ENCODE peak calls at places on chromosomes 12 and 14, in four cellular contexts. One of them, this sample, is unnamed.

GRCh38 chr12:26791328-26791791 is 41.6 kb downstream of the ITPR2 start:
- DNase-seq in mammary epithelial cell: no peak
- DNase-seq in endodermal cell: no peak
- DNase-seq in transverse colon: no peak
- DNase-seq in this sample: no peak

GRCh38 chr12:51620448-51620847 is 29.4 kb downstream of the SCN8A start:
- DNase-seq in mammary epithelial cell: no peak
- DNase-seq in endodermal cell: no peak
- DNase-seq in transverse colon: no peak
- DNase-seq in this sample: no peak

GRCh38 chr12:18634382-18634781 is 103.4 kb downstream of the PLCZ1 start:
- DNase-seq in mammary epithelial cell: no peak
- DNase-seq in endodermal cell: no peak
- DNase-seq in transverse colon: no peak
- DNase-seq in this sample: no peak

GRCh38 chr14:61713724-61714437 is 18.6 kb downstream of the HIF1A start:
- DNase-seq in mammary epithelial cell: no peak
- DNase-seq in endodermal cell: peak; percentile 68
- DNase-seq in transverse colon: no peak
- DNase-seq in this sample: no peak

GRCh38 chr12:66359300-66359699 is 57.0 kb downstream of the HELB start:
- DNase-seq in mammary epithelial cell: no peak
- DNase-seq in endodermal cell: no peak
- DNase-seq in transverse colon: no peak
- DNase-seq in this sample: no peak

GRCh38 chr12:123807670-123808069 is 45.6 kb downstream of the DNAH10 start:
- DNase-seq in mammary epithelial cell: no peak
- DNase-seq in endodermal cell: no peak
- DNase-seq in transverse colon: no peak
- DNase-seq in this sample: no peak

GRCh38 chr14:55688566-55688965 is 108.6 kb downstream of the KTN1 start:
- DNase-seq in mammary epithelial cell: no peak
- DNase-seq in endodermal cell: no peak
- DNase-seq in transverse colon: no peak
- DNase-seq in this sample: no peak

GRCh38 chr14:64196668-64197411 is 97.3 kb downstream of the ESR2 start:
- DNase-seq in mammary epithelial cell: no peak
- DNase-seq in endodermal cell: peak; percentile 90
- DNase-seq in transverse colon: no peak
- DNase-seq in this sample: no peak

GRCh38 chr14:54815531-54815930 is 87.1 kb downstream of the GCH1 start:
- DNase-seq in mammary epithelial cell: no peak
- DNase-seq in endodermal cell: no peak
- DNase-seq in transverse colon: no peak
- DNase-seq in this sample: no peak

GRCh38 chr12:103326190-103326589 is 169.6 kb downstream of the C12orf42 start:
- DNase-seq in mammary epithelial cell: peak; percentile 20
- DNase-seq in endodermal cell: peak; percentile 72
- DNase-seq in transverse colon: no peak
- DNase-seq in this sample: no peak

GRCh38 chr12:1590083-1590979 is 4.0 kb downstream of the FBXL14 start:
- DNase-seq in mammary epithelial cell: peak; percentile 19
- DNase-seq in endodermal cell: peak; percentile 90
- DNase-seq in transverse colon: peak; percentile 24
- DNase-seq in this sample: peak; percentile 13

GRCh38 chr12:53096761-53097160 is 706 bp upstream of the IGFBP6 start:
- DNase-seq in mammary epithelial cell: no peak
- DNase-seq in endodermal cell: peak; percentile 83
- DNase-seq in transverse colon: no peak
- DNase-seq in this sample: no peak

GRCh38 chr12:33044447-33044846 is 147.9 kb upstream of the PKP2 start:
- DNase-seq in mammary epithelial cell: peak; percentile 15
- DNase-seq in endodermal cell: no peak
- DNase-seq in transverse colon: no peak
- DNase-seq in this sample: no peak

GRCh38 chr12:62849398-62849797 is 85.6 kb downstream of the PPM1H start:
- DNase-seq in mammary epithelial cell: no peak
- DNase-seq in endodermal cell: no peak
- DNase-seq in transverse colon: no peak
- DNase-seq in this sample: no peak

GRCh38 chr12:120366341-120366705 is 2.6 kb downstream of the MSI1 start:
- DNase-seq in mammary epithelial cell: no peak
- DNase-seq in endodermal cell: peak; percentile 43
- DNase-seq in transverse colon: no peak
- DNase-seq in this sample: no peak

GRCh38 chr12:120366884-120367251 is 2.1 kb downstream of the MSI1 start:
- DNase-seq in mammary epithelial cell: no peak
- DNase-seq in endodermal cell: no peak
- DNase-seq in transverse colon: no peak
- DNase-seq in this sample: no peak

GRCh38 chr12:120368789-120369475 is at the start of gene MSI1:
- DNase-seq in mammary epithelial cell: no peak
- DNase-seq in endodermal cell: peak; percentile 84
- DNase-seq in transverse colon: no peak
- DNase-seq in this sample: no peak

GRCh38 chr12:120367924-120368788 is 808 bp downstream of the MSI1 start:
- DNase-seq in mammary epithelial cell: peak; percentile 24
- DNase-seq in endodermal cell: peak; percentile 82
- DNase-seq in transverse colon: peak; percentile 22
- DNase-seq in this sample: no peak

DNA sequence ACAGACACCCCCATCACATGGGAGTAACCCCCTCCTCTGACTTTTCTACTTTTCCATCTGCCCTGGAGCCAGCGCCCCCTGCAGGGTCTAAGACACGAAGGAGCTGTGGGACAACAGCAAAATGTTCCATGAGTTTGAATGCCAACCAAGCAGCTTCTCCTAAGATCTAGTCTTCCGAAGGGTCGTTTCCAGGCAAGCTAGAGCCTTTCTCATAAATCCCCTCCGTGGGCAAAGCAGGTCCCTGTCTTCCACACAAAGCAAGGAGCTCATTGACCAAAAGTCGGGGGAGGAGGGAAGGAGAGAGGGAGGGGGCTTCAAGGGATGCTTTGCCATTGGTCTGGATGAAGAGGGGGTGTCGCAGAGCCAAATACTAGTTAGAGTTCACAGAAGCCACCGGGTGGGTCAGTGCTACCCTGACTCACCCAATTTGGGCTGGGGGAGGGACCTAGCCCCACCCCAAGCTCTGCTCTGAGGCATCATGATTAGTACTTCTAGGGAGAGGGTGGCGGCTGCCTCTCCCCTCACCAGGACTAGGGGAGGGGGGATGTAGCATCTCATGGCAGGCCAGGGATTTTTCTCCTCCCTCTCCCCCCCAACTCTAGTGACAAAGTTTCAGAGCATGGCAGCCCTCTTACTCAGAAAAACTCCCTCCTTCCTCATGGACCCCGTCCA is 1.6 kb downstream of the MSI1 start:
- DNase-seq in mammary epithelial cell: no peak
- DNase-seq in endodermal cell: peak; percentile 87
- DNase-seq in transverse colon: peak; percentile 24
- DNase-seq in this sample: peak; percentile 41
- H3K9me3 ChIP-seq in mammary epithelial cell: no peaks in the 10 kb centered on the region
- H3K9me3 ChIP-seq in endodermal cell: no peaks in the 10 kb centered on the region
- H3K9me3 ChIP-seq in transverse colon: no peaks in the 10 kb centered on the region
- H3K9me3 ChIP-seq in this sample: no peaks in the 10 kb centered on the region

DNA sequence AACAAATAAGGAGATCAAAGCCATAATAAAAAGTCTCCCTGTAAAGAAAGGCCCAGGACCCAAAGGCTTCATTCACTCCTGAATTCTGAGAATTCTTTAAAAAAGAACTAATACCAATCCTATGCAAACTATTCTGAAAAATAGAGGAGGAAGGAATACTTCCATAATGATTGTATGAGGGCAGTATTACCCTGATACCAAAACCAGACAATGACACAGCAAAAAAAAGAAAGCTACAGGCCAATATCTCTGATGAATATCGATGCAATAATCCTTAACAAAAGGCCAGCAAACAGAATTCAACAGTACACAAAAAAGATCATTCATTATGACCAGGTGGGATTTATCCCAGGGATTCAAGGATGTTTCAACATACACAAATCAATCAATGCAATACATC is 457.8 kb upstream of the FBXO33 start:
- DNase-seq in mammary epithelial cell: no peak
- DNase-seq in endodermal cell: no peak
- DNase-seq in transverse colon: no peak
- DNase-seq in this sample: no peak
- H3K9me3 ChIP-seq in mammary epithelial cell: peaks cover 20% of the 10 kb centered on the region
- H3K9me3 ChIP-seq in endodermal cell: no peaks in the 10 kb centered on the region
- H3K9me3 ChIP-seq in transverse colon: peaks cover 4% of the 10 kb centered on the region
- H3K9me3 ChIP-seq in this sample: no peaks in the 10 kb centered on the region

DNA sequence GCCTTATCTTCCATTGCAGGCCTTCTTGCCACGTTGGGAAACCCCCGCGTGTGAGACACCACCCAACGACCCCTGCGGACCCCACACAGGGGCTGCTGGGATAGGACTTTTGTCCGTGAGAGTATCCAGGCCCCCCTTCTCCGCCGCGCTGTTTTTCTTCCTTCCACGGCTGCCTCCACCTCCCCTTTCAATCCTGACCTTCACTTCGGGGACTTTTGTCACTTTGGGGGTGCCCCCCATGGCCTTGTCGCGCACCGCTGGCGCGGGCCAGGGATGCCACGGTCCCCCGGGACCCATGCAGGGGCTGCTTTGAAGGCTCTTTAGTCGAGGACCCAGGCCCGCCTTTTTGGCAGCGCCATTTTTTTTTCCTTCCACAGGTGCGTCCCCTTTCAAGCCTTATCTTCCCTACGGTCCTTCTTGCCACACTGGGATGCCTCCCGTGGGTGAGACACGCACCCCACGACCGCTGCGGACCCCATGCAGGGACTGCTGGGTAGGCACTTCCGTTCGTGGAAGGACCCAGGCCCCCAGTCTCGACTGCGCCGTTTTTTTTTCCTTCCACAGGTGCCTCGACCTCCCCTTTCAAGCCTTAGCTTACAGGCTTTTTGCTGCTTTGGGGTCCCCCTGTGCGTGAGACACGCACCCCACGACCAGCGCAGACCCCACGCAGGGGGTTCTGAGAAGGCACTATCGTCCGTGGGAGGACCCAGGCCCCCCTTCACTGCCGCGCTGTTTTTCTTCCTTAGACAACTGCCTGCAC is 267.3 kb downstream of the ALG10 start:
- DNase-seq in mammary epithelial cell: no peak
- DNase-seq in endodermal cell: peak; percentile 20
- DNase-seq in transverse colon: peak; percentile 1
- DNase-seq in this sample: no peak
- H3K9me3 ChIP-seq in mammary epithelial cell: peaks cover 50% of the 10 kb centered on the region
- H3K9me3 ChIP-seq in endodermal cell: peaks cover 49% of the 10 kb centered on the region
- H3K9me3 ChIP-seq in transverse colon: peaks cover 19% of the 10 kb centered on the region
- H3K9me3 ChIP-seq in this sample: peaks cover 9% of the 10 kb centered on the region

GRCh38 chr14:105881021-105881930 is 354.9 kb downstream of the TMEM121 start:
- DNase-seq in mammary epithelial cell: no peak
- DNase-seq in endodermal cell: peak; percentile 24
- DNase-seq in transverse colon: peak; percentile 3
- DNase-seq in this sample: no peak
- H3K9me3 ChIP-seq in mammary epithelial cell: peaks cover 18% of the 10 kb centered on the region
- H3K9me3 ChIP-seq in endodermal cell: peaks cover 14% of the 10 kb centered on the region
- H3K9me3 ChIP-seq in transverse colon: no peaks in the 10 kb centered on the region
- H3K9me3 ChIP-seq in this sample: no peaks in the 10 kb centered on the region

DNA sequence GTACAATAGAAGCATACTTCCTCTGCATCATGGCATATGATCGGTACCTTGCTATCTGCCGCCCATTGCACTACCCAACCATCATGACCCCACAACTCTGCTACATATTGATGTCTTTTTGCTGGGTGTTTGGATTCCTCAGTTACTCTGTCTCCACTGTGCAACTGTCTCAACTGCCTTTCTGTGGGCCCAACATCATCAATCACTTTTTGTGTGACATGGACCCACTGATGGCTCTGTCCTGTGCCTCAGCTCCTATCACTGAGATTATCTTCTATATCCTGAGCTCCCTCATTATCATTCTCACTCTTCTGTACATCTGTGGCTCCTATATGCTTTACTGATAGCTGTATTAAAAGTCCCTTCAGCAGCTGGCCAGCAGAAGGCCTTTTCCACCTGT is 13.9 kb upstream of the OR11H6 start:
- DNase-seq in mammary epithelial cell: no peak
- DNase-seq in endodermal cell: no peak
- DNase-seq in transverse colon: no peak
- DNase-seq in this sample: no peak
- H3K9me3 ChIP-seq in mammary epithelial cell: peaks cover 4% of the 10 kb centered on the region
- H3K9me3 ChIP-seq in endodermal cell: peaks cover 60% of the 10 kb centered on the region
- H3K9me3 ChIP-seq in transverse colon: no peaks in the 10 kb centered on the region
- H3K9me3 ChIP-seq in this sample: no peaks in the 10 kb centered on the region

DNA sequence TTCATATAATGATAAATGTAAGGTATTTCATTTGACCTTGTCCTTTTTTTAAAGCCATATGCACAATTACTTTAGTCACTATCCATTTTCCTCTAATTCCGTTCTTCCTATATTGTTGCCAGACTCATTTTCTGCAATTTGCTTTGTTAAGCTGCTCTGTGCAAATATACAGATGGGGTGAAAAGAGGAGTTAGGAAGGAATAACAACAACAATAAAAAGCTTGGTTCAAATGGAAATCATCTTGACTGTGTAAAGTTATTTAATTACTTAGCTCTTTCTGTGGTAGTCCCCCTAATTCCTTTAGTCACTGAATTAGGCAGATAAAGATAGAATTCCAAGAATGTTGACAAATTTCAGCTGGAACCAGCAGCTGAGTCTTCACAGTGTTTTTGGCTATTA is 838.0 kb downstream of the RPS29 start:
- DNase-seq in mammary epithelial cell: no peak
- DNase-seq in endodermal cell: no peak
- DNase-seq in transverse colon: no peak
- DNase-seq in this sample: no peak
- H3K9me3 ChIP-seq in mammary epithelial cell: peaks cover 31% of the 10 kb centered on the region
- H3K9me3 ChIP-seq in endodermal cell: no peaks in the 10 kb centered on the region
- H3K9me3 ChIP-seq in transverse colon: peaks cover 4% of the 10 kb centered on the region
- H3K9me3 ChIP-seq in this sample: no peaks in the 10 kb centered on the region

DNA sequence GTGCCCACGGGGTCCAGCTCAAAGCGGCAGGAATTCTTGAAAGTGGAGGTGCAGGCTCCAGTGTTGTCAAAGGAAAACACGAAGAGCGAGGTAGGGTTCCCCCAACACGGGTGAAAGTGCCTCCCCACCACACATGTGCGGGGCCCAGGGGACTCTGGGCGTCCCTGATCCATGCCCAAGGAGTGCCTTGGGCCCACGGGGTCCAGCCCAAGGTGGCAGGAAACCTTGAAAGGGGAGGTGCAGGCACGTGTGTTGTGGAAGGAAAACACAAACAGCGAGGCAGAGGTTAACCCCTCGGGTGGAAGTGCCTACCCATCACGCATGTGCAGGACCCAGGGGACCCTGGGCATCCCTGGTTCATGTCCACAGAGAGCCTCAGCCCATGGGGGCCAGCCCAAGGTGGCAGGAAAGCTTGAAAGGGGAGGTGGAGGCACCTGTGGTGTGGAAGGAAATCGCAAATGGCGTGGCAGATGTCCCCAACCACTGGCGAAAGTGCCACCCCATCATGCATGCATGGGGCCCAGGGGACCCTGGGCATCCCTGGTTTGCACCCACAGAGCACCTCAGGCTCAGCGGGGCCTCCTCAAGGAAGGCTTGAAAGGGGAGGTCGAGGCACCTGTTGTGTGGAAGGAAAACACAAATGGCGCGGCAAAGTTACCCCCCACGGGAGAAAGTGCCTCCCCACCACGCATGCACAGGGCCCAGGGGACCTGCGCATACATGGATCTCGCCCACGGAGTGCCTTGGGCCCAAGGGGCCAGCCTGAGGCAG is 584.6 kb downstream of the ALG10 start:
- DNase-seq in mammary epithelial cell: no peak
- DNase-seq in endodermal cell: no peak
- DNase-seq in transverse colon: no peak
- DNase-seq in this sample: no peak
- H3K9me3 ChIP-seq in mammary epithelial cell: peaks cover 20% of the 10 kb centered on the region
- H3K9me3 ChIP-seq in endodermal cell: peaks cover 12% of the 10 kb centered on the region
- H3K9me3 ChIP-seq in transverse colon: peaks cover 22% of the 10 kb centered on the region
- H3K9me3 ChIP-seq in this sample: no peaks in the 10 kb centered on the region